ENCODE peak calls at places on chromosomes 1 and 21, in ten cellular contexts. A is ovary, W is cardiac muscle cell, S is gastrocnemius medialis, F is thyroid gland, Y is fibroblast of pulmonary artery, D is fibroblast of the aortic adventitia, J is kidney epithelial cell, G is B cell, R is pancreas. E is an unnamed sample.

GRCh38 chr1:80249699-80250098 is 1243.2 kb upstream of the ADGRL4 start:
- DNase-seq in A (no peak), W (no peak), S (no peak), F (no peak), Y (no peak), D (no peak), J (no peak), G (no peak), R (no peak), E (no peak)

GRCh38 chr1:25476186-25477097 is 45.7 kb downstream of the MACO1 start:
- DNase-seq in A (no peak), W (no peak), S (no peak), F (no peak), Y (no peak), D (no peak), J (no peak), G (no peak), R (no peak), E (no peak)

GRCh38 chr1:40932004-40932403 is 47.5 kb upstream of the CTPS1 start:
- DNase-seq in A (no peak), W (no peak), S (no peak), F (no peak), Y (peak), D (no peak), J (no peak), G (no peak), R (no peak), E (no peak)

GRCh38 chr1:110370827-110371226 is 20.0 kb downstream of the SLC16A4 start:
- DNase-seq in A (no peak), W (no peak), S (peak), F (no peak), Y (peak), D (peak), J (peak), G (no peak), R (no peak), E (no peak)

GRCh38 chr1:153422450-153423068 is 6.2 kb downstream of the S100A7A start:
- DNase-seq in A (peak), W (peak), S (peak), F (peak), Y (peak), D (peak), J (peak), G (peak), R (peak), E (peak)

GRCh38 chr1:175206687-175207086 is 14.1 kb upstream of the KIAA0040 start:
- DNase-seq in A (no peak), W (no peak), S (no peak), F (no peak), Y (peak), D (no peak), J (no peak), G (no peak), R (no peak), E (no peak)

GRCh38 chr1:85323770-85324169 is 47.3 kb upstream of the BCL10 start:
- DNase-seq in A (no peak), W (no peak), S (no peak), F (no peak), Y (no peak), D (no peak), J (no peak), G (no peak), R (no peak), E (no peak)

GRCh38 chr1:157092831-157093230 is 6.8 kb downstream of the ETV3L start:
- DNase-seq in A (peak), W (no peak), S (no peak), F (peak), Y (peak), D (peak), J (no peak), G (no peak), R (no peak), E (no peak)

GRCh38 chr1:107782192-107782845 is 182.7 kb downstream of the VAV3 start:
- DNase-seq in A (no peak), W (peak), S (no peak), F (no peak), Y (peak), D (peak), J (no peak), G (no peak), R (no peak), E (no peak)

DNA sequence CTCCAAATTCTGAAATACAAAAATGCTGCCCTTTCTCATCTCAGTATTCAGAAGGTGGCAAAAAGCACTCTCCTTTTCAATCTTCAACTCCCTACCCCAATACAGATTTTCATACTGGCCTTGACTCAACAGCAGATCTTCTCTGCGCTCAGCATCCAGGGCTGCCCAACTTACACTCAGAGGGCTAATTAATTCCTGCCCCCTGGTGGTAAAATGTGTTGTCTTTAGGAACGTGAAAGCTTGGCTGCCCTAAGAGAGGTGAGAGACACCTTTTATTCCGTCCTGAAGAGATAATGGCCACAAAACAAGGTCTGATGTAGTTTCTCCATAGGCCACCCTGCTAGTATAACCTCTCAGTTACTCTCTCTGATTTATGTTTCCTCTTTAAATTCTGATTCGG is 25.0 kb downstream of the KRTAP24-1 start:
- DNase-seq in A (no peak), W (peak), S (no peak), F (no peak), Y (peak), D (peak), J (no peak), G (no peak), R (no peak), E (no peak)
- TF ChIP-seq CTCF in A (no peak), W (peak), S (no peak), F (peak), Y (peak), D (no peak), J (peak), G (no peak), R (no peak), E (no peak)

GRCh38 chr1:42747125-42747524 is 7.1 kb upstream of the CLDN19 start:
- DNase-seq in A (peak), W (peak), S (no peak), F (peak), Y (peak), D (peak), J (no peak), G (peak), R (no peak), E (peak)
- TF ChIP-seq CTCF in A (no peak), W (peak), S (no peak), F (peak), Y (peak), D (peak), J (peak), G (peak), R (no peak), E (peak)

DNA sequence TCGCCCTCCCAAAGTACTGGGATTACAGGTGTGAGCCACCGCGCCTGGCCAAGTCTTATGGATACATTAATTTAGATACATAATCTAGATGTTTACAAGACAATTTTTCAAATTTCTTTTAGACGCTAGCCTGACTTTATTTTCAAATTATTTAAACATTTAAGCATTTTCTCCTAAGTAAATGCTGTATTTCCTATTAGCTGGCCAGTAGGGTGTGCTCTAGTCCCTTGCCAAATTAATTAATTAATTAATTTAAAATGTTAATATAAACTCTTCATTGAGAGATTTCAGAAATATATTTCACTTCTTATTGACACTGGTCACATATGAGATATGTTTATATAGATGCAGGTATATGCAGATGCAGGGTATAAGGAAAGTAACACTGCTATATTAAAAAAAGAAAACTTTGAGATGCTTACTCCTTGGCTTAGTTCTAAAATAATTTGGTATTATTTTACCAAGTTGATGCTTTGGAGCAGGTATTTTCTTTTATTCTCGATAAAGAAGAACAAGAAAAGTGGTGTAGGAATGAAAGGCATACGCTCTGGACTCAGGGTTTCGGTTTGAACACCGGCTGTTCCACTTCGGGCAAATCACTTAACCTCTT is 5.2 kb upstream of the ERRFI1 start:
- DNase-seq in A (no peak), W (peak), S (no peak), F (no peak), Y (peak), D (peak), J (no peak), G (no peak), R (no peak), E (peak)
- TF ChIP-seq CTCF in A (peak), W (peak), S (peak), F (peak), Y (peak), D (peak), J (peak), G (peak), R (peak), E (peak)

DNA sequence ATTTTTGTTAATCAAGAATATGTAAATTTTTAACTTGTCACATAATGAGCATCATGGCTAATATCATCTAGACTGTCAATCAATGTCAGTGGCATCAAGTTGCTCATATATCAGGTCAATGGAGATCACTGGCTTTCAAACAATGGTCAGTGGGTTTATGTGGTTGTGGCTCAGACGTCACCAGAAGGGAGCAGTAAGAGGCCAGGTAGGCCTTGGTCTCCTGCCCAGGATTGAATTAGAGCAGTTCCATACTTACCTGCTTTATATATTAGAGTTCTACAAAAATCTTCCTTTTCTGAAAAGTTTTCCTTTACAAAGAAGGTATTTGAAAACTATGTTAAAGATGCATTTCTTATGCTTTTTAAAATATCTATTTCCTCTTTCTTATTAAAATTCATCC is 206.3 kb upstream of the B3GALT2 start:
- DNase-seq in A (no peak), W (peak), S (no peak), F (no peak), Y (no peak), D (no peak), J (no peak), G (no peak), R (no peak), E (no peak)
- TF ChIP-seq CTCF in A (no peak), W (no peak), S (no peak), F (peak), Y (no peak), D (no peak), J (no peak), G (no peak), R (no peak), E (no peak)

GRCh38 chr1:48916121-48917069 is 139.7 kb upstream of the BEND5 start:
- DNase-seq in A (no peak), W (peak), S (no peak), F (peak), Y (peak), D (peak), J (no peak), G (no peak), R (no peak), E (no peak)
- TF ChIP-seq CTCF in A (no peak), W (peak), S (no peak), F (peak), Y (peak), D (peak), J (peak), G (peak), R (no peak), E (no peak)